ENCODE peak calls at places on chromosomes 5 and 9, in seven cellular contexts. E, U, J, X, M, K and R are unnamed samples.

GRCh38 chr5:138632900-138633489 is 57.8 kb upstream of the HSPA9 start:
- DNase-seq in E (peak), U (peak), J (peak), X (peak), M (peak), K (peak), R (peak)

GRCh38 chr5:80406980-80407734 is 707 bp upstream of the ZFYVE16 start:
- DNase-seq in E (peak), U (no peak), J (peak), X (peak), M (peak), K (peak), R (no peak)

GRCh38 chr9:35500130-35500748 is 10.3 kb downstream of the RUSC2 start:
- DNase-seq in E (no peak), U (no peak), J (no peak), X (no peak), M (no peak), K (no peak), R (no peak)

GRCh38 chr5:67246546-67246945 is 49.9 kb upstream of the CD180 start:
- DNase-seq in E (no peak), U (no peak), J (no peak), X (no peak), M (no peak), K (no peak), R (no peak)

GRCh38 chr5:133934311-133934710 is 34.1 kb downstream of the C5orf15 start:
- DNase-seq in E (no peak), U (no peak), J (no peak), X (no peak), M (no peak), K (no peak), R (no peak)

GRCh38 chr9:71268871-71269640 is 147.6 kb upstream of the TRPM3 start:
- DNase-seq in E (no peak), U (no peak), J (no peak), X (no peak), M (no peak), K (no peak), R (no peak)

GRCh38 chr5:122063836-122064235 is 14.2 kb downstream of the LOX start:
- DNase-seq in E (peak), U (no peak), J (no peak), X (no peak), M (no peak), K (no peak), R (no peak)

GRCh38 chr9:99327667-99328066 is 105.6 kb downstream of the SEC61B start:
- DNase-seq in E (no peak), U (no peak), J (no peak), X (no peak), M (no peak), K (no peak), R (no peak)

GRCh38 chr5:78547171-78547570 is 101.4 kb downstream of the LHFPL2 start:
- DNase-seq in E (peak), U (no peak), J (no peak), X (peak), M (no peak), K (no peak), R (no peak)

GRCh38 chr5:124839371-124839998 is 93.0 kb upstream of the ZNF608 start:
- DNase-seq in E (peak), U (no peak), J (no peak), X (no peak), M (no peak), K (no peak), R (no peak)

GRCh38 chr5:176536132-176536901 is 885 bp downstream of the RNF44 start:
- DNase-seq in E (peak), U (no peak), J (peak), X (peak), M (peak), K (peak), R (peak)

GRCh38 chr9:5025416-5025815 is 40.3 kb downstream of the JAK2 start:
- DNase-seq in E (peak), U (no peak), J (no peak), X (no peak), M (no peak), K (no peak), R (no peak)

GRCh38 chr9:2377135-2377534 is 244.5 kb upstream of the VLDLR start:
- DNase-seq in E (peak), U (no peak), J (no peak), X (no peak), M (no peak), K (no peak), R (no peak)

GRCh38 chr5:131720714-131721113 is 76.1 kb downstream of the FNIP1 start:
- DNase-seq in E (peak), U (no peak), J (no peak), X (no peak), M (no peak), K (no peak), R (no peak)

GRCh38 chr5:131716650-131717049 is 80.2 kb downstream of the FNIP1 start:
- DNase-seq in E (no peak), U (no peak), J (no peak), X (no peak), M (no peak), K (no peak), R (no peak)

GRCh38 chr5:131718487-131719014 is 78.3 kb downstream of the FNIP1 start:
- DNase-seq in E (no peak), U (no peak), J (no peak), X (no peak), M (no peak), K (no peak), R (no peak)
- TF ChIP-seq CTCF in E (no peak), U (no peak), J (no peak), X (no peak), M (no peak), K (no peak), R (no peak)

GRCh38 chr5:162248107-162248713 is 180.6 kb downstream of the GABRG2 start:
- DNase-seq in E (no peak), U (no peak), J (no peak), X (no peak), M (no peak), K (no peak), R (no peak)
- TF ChIP-seq CTCF in E (no peak), U (peak), J (peak), X (peak), M (no peak), K (peak), R (no peak)

GRCh38 chr5:158124606-158125316 is 265.8 kb upstream of the CLINT1 start:
- DNase-seq in E (no peak), U (no peak), J (no peak), X (no peak), M (no peak), K (no peak), R (no peak)
- TF ChIP-seq CTCF in E (no peak), U (no peak), J (no peak), X (no peak), M (no peak), K (no peak), R (no peak)

GRCh38 chr9:86637515-86637914 is 283.3 kb upstream of the TUT7 start:
- DNase-seq in E (peak), U (no peak), J (peak), X (no peak), M (no peak), K (peak), R (no peak)
- TF ChIP-seq CTCF in E (peak), U (peak), J (peak), X (peak), M (peak), K (peak), R (no peak)

DNA sequence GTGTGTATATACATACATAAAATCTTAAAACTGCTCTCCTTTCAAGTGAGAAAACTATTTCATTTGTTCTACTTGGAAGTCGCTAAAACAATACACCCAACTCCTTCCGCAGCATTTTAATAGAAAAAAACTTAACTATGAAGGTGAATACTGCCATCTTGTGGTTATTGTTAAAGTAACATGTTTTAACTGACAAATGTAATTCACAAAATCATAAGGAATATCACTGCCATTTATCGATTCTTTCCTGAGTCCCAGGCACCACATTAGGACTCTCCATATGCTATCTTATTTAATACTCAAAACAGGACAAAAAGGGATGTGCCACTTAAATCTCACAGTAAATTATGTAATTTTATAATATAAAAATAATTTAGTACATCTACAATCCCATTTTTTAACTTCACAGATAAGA is 130.5 kb upstream of the ITGA1 start:
- DNase-seq in E (peak), U (peak), J (no peak), X (no peak), M (peak), K (no peak), R (peak)
- TF ChIP-seq CTCF in E (peak), U (peak), J (no peak), X (peak), M (peak), K (peak), R (peak)

DNA sequence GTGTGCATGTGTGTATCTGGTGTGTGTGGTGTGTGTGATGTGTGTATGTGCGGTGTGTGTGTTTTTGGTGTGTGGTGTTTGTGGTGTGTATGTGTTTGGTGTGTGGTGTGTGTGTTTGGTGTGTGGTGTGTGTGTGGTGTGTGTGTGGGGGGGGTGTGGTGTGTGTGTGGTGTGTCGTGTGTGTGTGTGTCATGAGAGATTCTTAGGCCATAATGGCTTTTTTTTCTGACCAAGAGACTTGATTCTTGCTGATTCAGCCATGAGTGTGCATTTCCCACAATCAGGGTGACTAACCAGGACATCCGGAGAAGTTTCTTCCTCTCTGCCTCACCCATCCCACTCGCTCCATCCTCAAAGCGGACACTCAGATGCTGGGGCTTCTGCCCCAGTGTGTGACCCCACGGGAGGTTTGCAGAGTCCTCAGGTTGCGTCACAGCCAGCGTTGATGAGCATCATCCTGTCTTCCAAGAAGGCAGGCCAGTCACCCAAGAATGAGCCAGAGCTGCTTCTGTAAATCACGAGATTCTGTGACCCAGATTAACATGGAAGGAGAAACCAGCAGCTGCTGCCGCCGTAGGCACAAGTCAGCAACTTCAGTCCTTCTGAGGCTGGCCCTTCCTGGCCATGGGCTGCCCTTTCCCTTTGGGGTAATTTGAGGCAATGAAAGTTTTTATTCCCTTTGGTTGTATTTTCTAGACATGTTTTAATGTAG is 12.5 kb upstream of the CTSL start:
- DNase-seq in E (peak), U (peak), J (peak), X (peak), M (no peak), K (no peak), R (no peak)
- TF ChIP-seq CTCF in E (no peak), U (no peak), J (no peak), X (peak), M (no peak), K (no peak), R (no peak)